ENCODE peak calls at places on chromosomes 13 and 19, in seven cellular contexts. Z, H, D, E, K, J and O are unnamed samples.

GRCh38 chr19:43538922-43539321 is 5.9 kb downstream of the ZNF575 start:
- DNase-seq in Z (no peak), H (no peak), D (no peak), E (no peak), K (no peak), J (no peak), O (no peak)

GRCh38 chr19:35000647-35001501 is 751 bp downstream of the GRAMD1A start:
- DNase-seq in Z (no peak), H (peak; percentile 34), D (peak; percentile 59), E (no peak), K (peak; percentile 61), J (no peak), O (no peak)

GRCh38 chr13:107842562-107843180 is 372.7 kb downstream of the LIG4 start:
- DNase-seq in Z (no peak), H (peak; percentile 35), D (no peak), E (no peak), K (peak; percentile 80), J (no peak), O (no peak)

GRCh38 chr19:3607398-3608078 is 863 bp upstream of the TBXA2R start:
- DNase-seq in Z (no peak), H (peak; percentile 25), D (no peak), E (no peak), K (peak; percentile 53), J (no peak), O (no peak)

GRCh38 chr13:40121711-40122110 is 466.2 kb downstream of the COG6 start:
- DNase-seq in Z (no peak), H (peak; percentile 6), D (no peak), E (no peak), K (no peak), J (no peak), O (no peak)

GRCh38 chr13:29165840-29166239 is 345.7 kb downstream of the MTUS2 start:
- DNase-seq in Z (no peak), H (peak; percentile 25), D (no peak), E (no peak), K (peak; percentile 5), J (no peak), O (no peak)

GRCh38 chr19:1163934-1164683 is 10.0 kb downstream of the SBNO2 start:
- DNase-seq in Z (no peak), H (no peak), D (no peak), E (no peak), K (no peak), J (no peak), O (no peak)

GRCh38 chr13:59452189-59452588 is 711.5 kb downstream of the DIAPH3 start:
- DNase-seq in Z (no peak), H (no peak), D (no peak), E (peak; percentile 17), K (no peak), J (no peak), O (peak; percentile 53)

GRCh38 chr19:17418710-17419109 is 1.1 kb upstream of the MVB12A start:
- DNase-seq in Z (no peak), H (no peak), D (no peak), E (no peak), K (no peak), J (no peak), O (no peak)

GRCh38 chr19:57512845-57513244 is 13.1 kb downstream of the ZNF773 start:
- DNase-seq in Z (no peak), H (peak; percentile 6), D (no peak), E (no peak), K (peak; percentile 49), J (no peak), O (no peak)

GRCh38 chr19:50673118-50673517 is 23.9 kb downstream of the C19orf81 start:
- DNase-seq in Z (no peak), H (no peak), D (no peak), E (no peak), K (no peak), J (no peak), O (no peak)

GRCh38 chr19:6842871-6843607 is 44.3 kb upstream of the ADGRE1 start:
- DNase-seq in Z (no peak), H (no peak), D (no peak), E (no peak), K (no peak), J (no peak), O (no peak)

GRCh38 chr19:44694184-44694579 is 4.8 kb upstream of the CEACAM16 start:
- DNase-seq in Z (no peak), H (no peak), D (no peak), E (no peak), K (no peak), J (no peak), O (no peak)

GRCh38 chr19:19205416-19206410 is 2.5 kb upstream of the NR2C2AP start:
- DNase-seq in Z (no peak), H (no peak), D (no peak), E (no peak), K (no peak), J (peak; percentile 15), O (peak; percentile 58)

GRCh38 chr13:57557979-57558529 is 73.5 kb upstream of the PCDH17 start:
- DNase-seq in Z (no peak), H (no peak), D (no peak), E (no peak), K (peak; percentile 1), J (no peak), O (peak; percentile 54)

GRCh38 chr19:1250374-1251232 is 2.2 kb downstream of the MIDN start:
- DNase-seq in Z (peak; percentile 75), H (peak; percentile 69), D (peak; percentile 48), E (no peak), K (peak; percentile 67), J (no peak), O (peak; percentile 61)

GRCh38 chr13:38758278-38758677 is 71.4 kb downstream of the FREM2 start:
- DNase-seq in Z (no peak), H (no peak), D (no peak), E (no peak), K (no peak), J (no peak), O (no peak)

GRCh38 chr19:51016798-51017683 is 2.5 kb downstream of the KLK10 start:
- DNase-seq in Z (peak; percentile 43), H (peak; percentile 31), D (no peak), E (peak; percentile 52), K (no peak), J (peak; percentile 17), O (peak; percentile 59)

GRCh38 chr13:65966991-65967451 is 1263.1 kb downstream of the PCDH9 start:
- DNase-seq in Z (no peak), H (peak; percentile 37), D (no peak), E (no peak), K (peak; percentile 36), J (no peak), O (peak; percentile 48)

GRCh38 chr19:29528350-29528945 is 2.7 kb downstream of the VSTM2B start:
- DNase-seq in Z (no peak), H (peak; percentile 61), D (peak; percentile 71), E (peak; percentile 17), K (peak; percentile 60), J (peak; percentile 56), O (peak; percentile 74)

GRCh38 chr19:39446365-39447084 is 1.1 kb downstream of the SUPT5H start:
- DNase-seq in Z (no peak), H (no peak), D (no peak), E (no peak), K (no peak), J (no peak), O (no peak)

GRCh38 chr13:40389081-40389641 is 277.3 kb downstream of the FOXO1 start:
- DNase-seq in Z (no peak), H (no peak), D (peak; percentile 38), E (no peak), K (no peak), J (no peak), O (no peak)

GRCh38 chr19:40633207-40633606 is 32.0 kb downstream of the LTBP4 start:
- DNase-seq in Z (no peak), H (peak; percentile 35), D (no peak), E (no peak), K (peak; percentile 84), J (no peak), O (no peak)

GRCh38 chr19:11425719-11426457 is 6.8 kb upstream of the RGL3 start:
- DNase-seq in Z (no peak), H (no peak), D (no peak), E (no peak), K (no peak), J (no peak), O (no peak)

GRCh38 chr19:8331263-8331840 is 10.1 kb downstream of the RPS28 start:
- DNase-seq in Z (no peak), H (no peak), D (no peak), E (no peak), K (no peak), J (no peak), O (no peak)

GRCh38 chr13:34174671-34175145 is 356.8 kb downstream of the RFC3 start:
- DNase-seq in Z (no peak), H (peak; percentile 91), D (no peak), E (no peak), K (peak; percentile 46), J (no peak), O (no peak)

GRCh38 chr19:39139305-39140194 is 14.0 kb downstream of the PAK4 start:
- DNase-seq in Z (no peak), H (no peak), D (no peak), E (no peak), K (peak; percentile 42), J (no peak), O (no peak)

GRCh38 chr13:91381371-91381770 is 17.1 kb upstream of the GPC5 start:
- DNase-seq in Z (no peak), H (peak; percentile 5), D (no peak), E (no peak), K (peak; percentile 28), J (no peak), O (peak; percentile 68)

GRCh38 chr13:50274181-50274580 is 258.9 kb downstream of the KCNRG start:
- DNase-seq in Z (no peak), H (no peak), D (no peak), E (no peak), K (no peak), J (no peak), O (no peak)

GRCh38 chr19:591099-591958 is 1.6 kb downstream of the HCN2 start:
- DNase-seq in Z (no peak), H (no peak), D (no peak), E (no peak), K (no peak), J (no peak), O (no peak)